ENCODE peak calls at places on chromosomes 6 and 20, in seven cellular contexts. C, X, B, U, K, F and Q are unnamed samples.

GRCh38 chr20:14790771-14791517 is 453.5 kb upstream of the FLRT3 start:
- DNase-seq in B (no peak), X (no peak), F (no peak), U (no peak), K (no peak), C (no peak), Q (no peak)

GRCh38 chr6:111534366-111534765 is 51.3 kb upstream of the REV3L start:
- DNase-seq in K (peak), X (no peak), U (peak), C (peak), F (no peak), B (no peak), Q (peak)

GRCh38 chr6:131867744-131868143 is 59.9 kb downstream of the ENPP1 start:
- DNase-seq in B (no peak), F (no peak), X (no peak), U (no peak), C (no peak), K (no peak), Q (no peak)

GRCh38 chr6:11431455-11431937 is 106.1 kb upstream of the TMEM170B start:
- DNase-seq in K (peak), X (no peak), U (no peak), C (no peak), B (no peak), F (no peak), Q (no peak)

GRCh38 chr20:50870572-50871161 is 60.6 kb downstream of the ADNP start:
- DNase-seq in U (no peak), X (no peak), K (no peak), C (no peak), F (peak), B (no peak), Q (no peak)

GRCh38 chr6:90233994-90234393 is 62.6 kb downstream of the BACH2 start:
- DNase-seq in K (no peak), C (no peak), B (no peak), F (no peak), X (peak), U (no peak), Q (no peak)

GRCh38 chr6:162899148-162899547 is 171.4 kb downstream of the PACRG start:
- DNase-seq in F (no peak), U (no peak), C (peak), X (no peak), B (no peak), K (peak), Q (no peak)

GRCh38 chr6:16081337-16081736 is 47.5 kb upstream of the MYLIP start:
- DNase-seq in U (no peak), F (no peak), X (no peak), K (no peak), C (no peak), B (no peak), Q (no peak)

GRCh38 chr20:1330075-1330830 is 1.3 kb upstream of the SDCBP2 start:
- DNase-seq in F (peak), U (peak), C (no peak), B (peak), X (no peak), K (no peak), Q (no peak)

GRCh38 chr6:30885481-30885998 is 1.2 kb downstream of the DDR1 start:
- DNase-seq in B (peak), U (no peak), K (peak), F (no peak), X (no peak), C (peak), Q (no peak)

GRCh38 chr20:44075950-44076232 is 111.1 kb downstream of the JPH2 start:
- DNase-seq in K (no peak), F (no peak), U (no peak), B (no peak), C (no peak), X (no peak), Q (no peak)

GRCh38 chr20:64112691-64113443 is 5.5 kb upstream of the NPBWR2 start:
- DNase-seq in X (no peak), B (peak), K (no peak), F (peak), C (no peak), U (peak), Q (no peak)

GRCh38 chr20:48282591-48283228 is 497.4 kb upstream of the SULF2 start:
- DNase-seq in F (no peak), B (no peak), K (no peak), U (no peak), C (no peak), X (no peak), Q (no peak)

GRCh38 chr6:39978240-39978639 is 44.0 kb upstream of the MOCS1 start:
- DNase-seq in X (no peak), K (no peak), C (no peak), U (no peak), B (no peak), F (no peak), Q (no peak)

GRCh38 chr6:151512481-151512880 is 18.7 kb downstream of the CCDC170 start:
- DNase-seq in F (no peak), K (no peak), B (no peak), X (no peak), U (no peak), C (no peak), Q (no peak)

GRCh38 chr20:59735917-59736316 is 131.6 kb downstream of the PHACTR3 start:
- DNase-seq in F (peak), X (no peak), B (no peak), C (peak), U (no peak), K (no peak), Q (peak)

GRCh38 chr6:159977242-159978214 is 8.6 kb downstream of the IGF2R start:
- DNase-seq in U (peak), B (no peak), C (no peak), F (no peak), X (no peak), K (peak), Q (no peak)

GRCh38 chr20:41136336-41136694 is 1.0 kb upstream of the PLCG1 start:
- DNase-seq in C (no peak), B (no peak), X (no peak), K (no peak), U (no peak), F (peak), Q (no peak)

GRCh38 chr6:69026243-69026642 is 391.2 kb downstream of the ADGRB3 start:
- DNase-seq in K (no peak), B (no peak), C (peak), U (no peak), X (no peak), F (no peak), Q (no peak)

GRCh38 chr6:11789754-11790153 is 11.2 kb upstream of the ADTRP start:
- DNase-seq in X (no peak), C (no peak), K (no peak), U (no peak), F (no peak), B (no peak), Q (no peak)

GRCh38 chr6:18380165-18380564 is 7.0 kb upstream of the RNF144B start:
- DNase-seq in B (no peak), U (no peak), K (no peak), X (no peak), F (no peak), C (no peak), Q (no peak)

GRCh38 chr20:35134900-35135299 is 12.2 kb downstream of the EDEM2 start:
- DNase-seq in C (no peak), X (no peak), B (no peak), F (no peak), K (no peak), U (peak), Q (no peak)

GRCh38 chr6:26195376-26195923 is 108.2 kb downstream of the HFE start:
- DNase-seq in F (peak), K (peak), U (peak), C (peak), B (peak), X (peak), Q (peak)

GRCh38 chr6:137728386-137729349 is 138.4 kb upstream of the TNFAIP3 start:
- DNase-seq in X (no peak), C (no peak), U (peak), B (no peak), K (peak), F (peak), Q (no peak)

GRCh38 chr20:25237610-25238318 is 10.1 kb upstream of the PYGB start:
- DNase-seq in C (peak), K (peak), B (peak), F (peak), X (peak), U (peak), Q (peak)

GRCh38 chr6:21947751-21948386 is 349.0 kb downstream of the PRL start:
- DNase-seq in B (no peak), X (no peak), U (no peak), C (no peak), K (no peak), F (no peak), Q (no peak)

GRCh38 chr6:157646012-157646411 is 177.0 kb upstream of the SNX9 start:
- DNase-seq in F (no peak), U (no peak), C (no peak), K (no peak), B (no peak), X (no peak), Q (no peak)

GRCh38 chr6:105986998-105987397 is 99.1 kb upstream of the PRDM1 start:
- DNase-seq in U (no peak), B (no peak), F (no peak), K (no peak), X (no peak), C (no peak), Q (no peak)

GRCh38 chr20:20363449-20364015 is 4.4 kb upstream of the INSM1 start:
- DNase-seq in F (no peak), U (no peak), X (no peak), B (no peak), K (no peak), C (peak), Q (no peak)

GRCh38 chr6:112249489-112249888 is 4.9 kb downstream of the LAMA4 start:
- DNase-seq in C (no peak), B (no peak), X (no peak), U (no peak), K (no peak), F (no peak), Q (no peak)

GRCh38 chr6:29964904-29965872 is 22.9 kb downstream of the HLA-A start:
- DNase-seq in B (no peak), F (no peak), C (peak), U (peak), X (peak), K (peak), Q (peak)